ENCODE peak calls at places on chromosomes 7 and 10, in four cellular contexts. One of them, this sample, is unnamed.

GRCh38 chr7:48309720-48310119 is 138.5 kb downstream of the ABCA13 start:
- DNase-seq in OCI-LY7: no peak
- DNase-seq in fibroblast of pulmonary artery: no peak
- DNase-seq in CD4-positive, alpha-beta T cell: no peak
- DNase-seq in this sample: no peak

GRCh38 chr7:28135760-28136159 is 44.8 kb downstream of the JAZF1 start:
- DNase-seq in OCI-LY7: no peak
- DNase-seq in fibroblast of pulmonary artery: peak
- DNase-seq in CD4-positive, alpha-beta T cell: no peak
- DNase-seq in this sample: no peak

GRCh38 chr10:102153093-102153620 is 968 bp downstream of the NOLC1 start:
- DNase-seq in OCI-LY7: no peak
- DNase-seq in fibroblast of pulmonary artery: no peak
- DNase-seq in CD4-positive, alpha-beta T cell: no peak
- DNase-seq in this sample: peak

GRCh38 chr10:78986419-78986818 is 82.3 kb upstream of the ZMIZ1 start:
- DNase-seq in OCI-LY7: no peak
- DNase-seq in fibroblast of pulmonary artery: peak
- DNase-seq in CD4-positive, alpha-beta T cell: no peak
- DNase-seq in this sample: peak

GRCh38 chr7:127654404-127655392 is 2.7 kb downstream of the SND1 start:
- DNase-seq in OCI-LY7: peak
- DNase-seq in fibroblast of pulmonary artery: no peak
- DNase-seq in CD4-positive, alpha-beta T cell: no peak
- DNase-seq in this sample: no peak

GRCh38 chr7:21327422-21328191 is 100.3 kb upstream of the SP4 start:
- DNase-seq in OCI-LY7: no peak
- DNase-seq in fibroblast of pulmonary artery: no peak
- DNase-seq in CD4-positive, alpha-beta T cell: no peak
- DNase-seq in this sample: no peak

GRCh38 chr7:26667514-26668133 is 196.8 kb downstream of the SKAP2 start:
- DNase-seq in OCI-LY7: peak
- DNase-seq in fibroblast of pulmonary artery: peak
- DNase-seq in CD4-positive, alpha-beta T cell: no peak
- DNase-seq in this sample: peak

GRCh38 chr7:141477866-141478265 is 73.3 kb upstream of the AGK start:
- DNase-seq in OCI-LY7: no peak
- DNase-seq in fibroblast of pulmonary artery: no peak
- DNase-seq in CD4-positive, alpha-beta T cell: no peak
- DNase-seq in this sample: no peak

GRCh38 chr7:63789378-63790176 is 209.1 kb upstream of the ZNF722 start:
- DNase-seq in OCI-LY7: no peak
- DNase-seq in fibroblast of pulmonary artery: no peak
- DNase-seq in CD4-positive, alpha-beta T cell: no peak
- DNase-seq in this sample: no peak

GRCh38 chr10:107611101-107611500 is 446.6 kb upstream of the SORCS1 start:
- DNase-seq in OCI-LY7: no peak
- DNase-seq in fibroblast of pulmonary artery: no peak
- DNase-seq in CD4-positive, alpha-beta T cell: no peak
- DNase-seq in this sample: no peak

GRCh38 chr10:5091196-5091595 is 3.0 kb upstream of the AKR1C3 start:
- DNase-seq in OCI-LY7: no peak
- DNase-seq in fibroblast of pulmonary artery: no peak
- DNase-seq in CD4-positive, alpha-beta T cell: no peak
- DNase-seq in this sample: no peak

GRCh38 chr10:61142987-61143386 is 199.0 kb upstream of the RHOBTB1 start:
- DNase-seq in OCI-LY7: no peak
- DNase-seq in fibroblast of pulmonary artery: no peak
- DNase-seq in CD4-positive, alpha-beta T cell: no peak
- DNase-seq in this sample: no peak
- TF ChIP-seq CTCF in OCI-LY7: peak
- TF ChIP-seq CTCF in fibroblast of pulmonary artery: no peak
- TF ChIP-seq CTCF in CD4-positive, alpha-beta T cell: no peak
- TF ChIP-seq CTCF in this sample: no peak

DNA sequence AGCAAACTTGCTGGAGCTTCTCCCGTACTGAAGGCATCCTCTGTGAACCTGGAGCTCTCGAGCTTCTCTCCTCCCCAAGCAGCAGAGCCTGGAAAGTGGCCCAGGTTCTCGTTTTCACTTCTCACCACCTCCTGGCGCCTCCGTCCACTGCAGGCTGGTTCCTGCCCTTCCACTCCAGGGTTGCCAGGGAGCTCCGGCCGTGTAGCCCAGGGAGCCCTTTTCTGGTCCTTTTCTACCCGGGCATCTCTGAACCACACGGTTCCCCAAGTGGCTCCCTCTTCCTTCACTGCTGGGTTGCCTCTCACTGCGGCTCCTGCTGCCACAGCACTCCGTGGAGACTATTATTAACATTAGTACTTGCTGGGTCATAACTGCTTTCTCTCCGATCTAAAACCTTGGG is 208.6 kb upstream of the PPP2R2D start:
- DNase-seq in OCI-LY7: no peak
- DNase-seq in fibroblast of pulmonary artery: no peak
- DNase-seq in CD4-positive, alpha-beta T cell: no peak
- DNase-seq in this sample: no peak
- TF ChIP-seq CTCF in OCI-LY7: no peak
- TF ChIP-seq CTCF in fibroblast of pulmonary artery: no peak
- TF ChIP-seq CTCF in CD4-positive, alpha-beta T cell: no peak
- TF ChIP-seq CTCF in this sample: no peak

GRCh38 chr10:25768167-25768566 is 165.9 kb upstream of the MYO3A start:
- DNase-seq in OCI-LY7: peak
- DNase-seq in fibroblast of pulmonary artery: no peak
- DNase-seq in CD4-positive, alpha-beta T cell: no peak
- DNase-seq in this sample: no peak
- TF ChIP-seq CTCF in OCI-LY7: peak
- TF ChIP-seq CTCF in fibroblast of pulmonary artery: no peak
- TF ChIP-seq CTCF in CD4-positive, alpha-beta T cell: no peak
- TF ChIP-seq CTCF in this sample: no peak

DNA sequence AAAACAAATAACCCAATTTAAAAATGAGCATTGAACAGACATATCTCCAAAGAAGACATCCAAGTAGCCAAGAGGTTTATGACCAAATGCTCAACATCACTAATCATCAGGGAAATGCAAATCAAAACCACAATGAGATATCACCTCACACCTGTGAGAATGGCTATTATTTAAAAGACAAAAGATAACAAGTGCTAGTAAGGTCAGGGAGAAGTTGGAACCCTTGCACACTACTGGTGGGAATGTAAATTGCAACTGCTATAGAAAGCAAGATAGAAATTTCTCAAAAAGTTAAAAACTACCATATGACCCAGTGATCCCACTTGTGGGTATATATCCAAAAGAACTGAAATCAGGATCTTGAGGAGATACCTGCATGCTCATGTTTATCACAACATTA is 49.5 kb downstream of the SGMS1 start:
- DNase-seq in OCI-LY7: no peak
- DNase-seq in fibroblast of pulmonary artery: no peak
- DNase-seq in CD4-positive, alpha-beta T cell: no peak
- DNase-seq in this sample: no peak
- TF ChIP-seq CTCF in OCI-LY7: peak
- TF ChIP-seq CTCF in fibroblast of pulmonary artery: peak
- TF ChIP-seq CTCF in CD4-positive, alpha-beta T cell: no peak
- TF ChIP-seq CTCF in this sample: peak

GRCh38 chr7:106050002-106050742 is 61.9 kb downstream of the SYPL1 start:
- DNase-seq in OCI-LY7: no peak
- DNase-seq in fibroblast of pulmonary artery: peak
- DNase-seq in CD4-positive, alpha-beta T cell: no peak
- DNase-seq in this sample: peak
- TF ChIP-seq CTCF in OCI-LY7: peak
- TF ChIP-seq CTCF in fibroblast of pulmonary artery: peak
- TF ChIP-seq CTCF in CD4-positive, alpha-beta T cell: no peak
- TF ChIP-seq CTCF in this sample: peak

GRCh38 chr10:132938472-132939329 is 3.7 kb downstream of the CFAP46 start:
- DNase-seq in OCI-LY7: peak
- DNase-seq in fibroblast of pulmonary artery: no peak
- DNase-seq in CD4-positive, alpha-beta T cell: no peak
- DNase-seq in this sample: no peak
- TF ChIP-seq CTCF in OCI-LY7: peak
- TF ChIP-seq CTCF in fibroblast of pulmonary artery: peak
- TF ChIP-seq CTCF in CD4-positive, alpha-beta T cell: no peak
- TF ChIP-seq CTCF in this sample: peak

DNA sequence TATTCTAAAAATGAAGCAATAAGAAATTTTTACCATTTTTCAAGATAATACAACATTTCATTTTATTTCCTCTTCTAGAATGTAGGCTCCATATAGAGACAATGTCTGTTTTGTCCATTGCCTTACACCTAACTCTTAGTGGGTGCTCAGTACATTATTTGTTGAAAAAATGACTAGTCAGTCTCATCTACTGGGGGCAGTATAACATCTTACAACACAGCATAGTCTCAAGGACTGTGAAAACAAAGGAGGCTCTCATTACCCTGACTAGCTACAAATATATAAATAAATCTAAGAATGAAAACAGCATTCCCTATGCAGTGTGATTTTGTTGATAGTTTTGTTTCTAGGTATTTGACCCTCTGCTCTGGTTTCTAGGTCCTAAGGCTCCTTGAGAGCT is 11.6 kb downstream of the CRPPA start:
- DNase-seq in OCI-LY7: no peak
- DNase-seq in fibroblast of pulmonary artery: no peak
- DNase-seq in CD4-positive, alpha-beta T cell: no peak
- DNase-seq in this sample: no peak
- TF ChIP-seq CTCF in OCI-LY7: no peak
- TF ChIP-seq CTCF in fibroblast of pulmonary artery: no peak
- TF ChIP-seq CTCF in CD4-positive, alpha-beta T cell: no peak
- TF ChIP-seq CTCF in this sample: no peak

This sample was measured in AG10803.